ENCODE peak calls at places on chromosomes 11 and 22, in nine cellular contexts. One of them, this sample, is unnamed.

GRCh38 chr22:23365961-23366360 is 185.7 kb downstream of the BCR start:
- DNase-seq in substantia nigra: no peak
- DNase-seq in HEK293T: no peak
- DNase-seq in stimulated activated CD4-positive, alpha-beta T cell treated with anti-CD3 and anti-CD28 coated beads, Interleukin-4, amount 100 ng/mL, for 48 hours: no peak
- DNase-seq in HFFc6: no peak
- DNase-seq in cardiac muscle cell: no peak
- DNase-seq in non-pigmented ciliary epithelial cell: no peak
- DNase-seq in fibroblast of gingiva: no peak
- DNase-seq in body of pancreas: no peak
- DNase-seq in this sample: no peak

GRCh38 chr11:133713406-133713805 is 131.9 kb downstream of the SPATA19 start:
- DNase-seq in substantia nigra: no peak
- DNase-seq in HEK293T: no peak
- DNase-seq in stimulated activated CD4-positive, alpha-beta T cell treated with anti-CD3 and anti-CD28 coated beads, Interleukin-4, amount 100 ng/mL, for 48 hours: no peak
- DNase-seq in HFFc6: no peak
- DNase-seq in cardiac muscle cell: no peak
- DNase-seq in non-pigmented ciliary epithelial cell: no peak
- DNase-seq in fibroblast of gingiva: no peak
- DNase-seq in body of pancreas: no peak
- DNase-seq in this sample: no peak

GRCh38 chr11:45451766-45452440 is 165.8 kb upstream of the SYT13 start:
- DNase-seq in substantia nigra: no peak
- DNase-seq in HEK293T: no peak
- DNase-seq in stimulated activated CD4-positive, alpha-beta T cell treated with anti-CD3 and anti-CD28 coated beads, Interleukin-4, amount 100 ng/mL, for 48 hours: no peak
- DNase-seq in HFFc6: no peak
- DNase-seq in cardiac muscle cell: no peak
- DNase-seq in non-pigmented ciliary epithelial cell: no peak
- DNase-seq in fibroblast of gingiva: no peak
- DNase-seq in body of pancreas: no peak
- DNase-seq in this sample: no peak

GRCh38 chr11:69450064-69450856 is 31.2 kb upstream of the LINC01488 start:
- DNase-seq in substantia nigra: no peak
- DNase-seq in HEK293T: no peak
- DNase-seq in stimulated activated CD4-positive, alpha-beta T cell treated with anti-CD3 and anti-CD28 coated beads, Interleukin-4, amount 100 ng/mL, for 48 hours: no peak
- DNase-seq in HFFc6: no peak
- DNase-seq in cardiac muscle cell: no peak
- DNase-seq in non-pigmented ciliary epithelial cell: no peak
- DNase-seq in fibroblast of gingiva: no peak
- DNase-seq in body of pancreas: no peak
- DNase-seq in this sample: no peak

GRCh38 chr22:22749167-22749758 is 104.8 kb downstream of the GGTLC2 start:
- DNase-seq in substantia nigra: no peak
- DNase-seq in HEK293T: no peak
- DNase-seq in stimulated activated CD4-positive, alpha-beta T cell treated with anti-CD3 and anti-CD28 coated beads, Interleukin-4, amount 100 ng/mL, for 48 hours: no peak
- DNase-seq in HFFc6: no peak
- DNase-seq in cardiac muscle cell: no peak
- DNase-seq in non-pigmented ciliary epithelial cell: no peak
- DNase-seq in fibroblast of gingiva: no peak
- DNase-seq in body of pancreas: no peak
- DNase-seq in this sample: no peak

GRCh38 chr22:38957046-38957770 is at the start of gene APOBEC3A:
- DNase-seq in substantia nigra: no peak
- DNase-seq in HEK293T: no peak
- DNase-seq in stimulated activated CD4-positive, alpha-beta T cell treated with anti-CD3 and anti-CD28 coated beads, Interleukin-4, amount 100 ng/mL, for 48 hours: no peak
- DNase-seq in HFFc6: no peak
- DNase-seq in cardiac muscle cell: no peak
- DNase-seq in non-pigmented ciliary epithelial cell: no peak
- DNase-seq in fibroblast of gingiva: peak; percentile 0
- DNase-seq in body of pancreas: no peak
- DNase-seq in this sample: no peak

GRCh38 chr11:26974068-26974790 is 19.7 kb upstream of the FIBIN start:
- DNase-seq in substantia nigra: no peak
- DNase-seq in HEK293T: no peak
- DNase-seq in stimulated activated CD4-positive, alpha-beta T cell treated with anti-CD3 and anti-CD28 coated beads, Interleukin-4, amount 100 ng/mL, for 48 hours: no peak
- DNase-seq in HFFc6: peak; percentile 73
- DNase-seq in cardiac muscle cell: no peak
- DNase-seq in non-pigmented ciliary epithelial cell: no peak
- DNase-seq in fibroblast of gingiva: no peak
- DNase-seq in body of pancreas: no peak
- DNase-seq in this sample: no peak

GRCh38 chr11:108551653-108552462 is 41.7 kb downstream of the EXPH5 start:
- DNase-seq in substantia nigra: no peak
- DNase-seq in HEK293T: peak; percentile 32
- DNase-seq in stimulated activated CD4-positive, alpha-beta T cell treated with anti-CD3 and anti-CD28 coated beads, Interleukin-4, amount 100 ng/mL, for 48 hours: no peak
- DNase-seq in HFFc6: no peak
- DNase-seq in cardiac muscle cell: peak; percentile 35
- DNase-seq in non-pigmented ciliary epithelial cell: no peak
- DNase-seq in fibroblast of gingiva: peak; percentile 34
- DNase-seq in body of pancreas: no peak
- DNase-seq in this sample: no peak

GRCh38 chr11:13869404-13869886 is 93.1 kb upstream of the SPON1 start:
- DNase-seq in substantia nigra: no peak
- DNase-seq in HEK293T: no peak
- DNase-seq in stimulated activated CD4-positive, alpha-beta T cell treated with anti-CD3 and anti-CD28 coated beads, Interleukin-4, amount 100 ng/mL, for 48 hours: no peak
- DNase-seq in HFFc6: no peak
- DNase-seq in cardiac muscle cell: no peak
- DNase-seq in non-pigmented ciliary epithelial cell: no peak
- DNase-seq in fibroblast of gingiva: no peak
- DNase-seq in body of pancreas: no peak
- DNase-seq in this sample: no peak

GRCh38 chr11:119615003-119615878 is 113.8 kb downstream of the NECTIN1 start:
- DNase-seq in substantia nigra: peak; percentile 78
- DNase-seq in HEK293T: no peak
- DNase-seq in stimulated activated CD4-positive, alpha-beta T cell treated with anti-CD3 and anti-CD28 coated beads, Interleukin-4, amount 100 ng/mL, for 48 hours: no peak
- DNase-seq in HFFc6: peak; percentile 64
- DNase-seq in cardiac muscle cell: no peak
- DNase-seq in non-pigmented ciliary epithelial cell: peak; percentile 56
- DNase-seq in fibroblast of gingiva: peak; percentile 21
- DNase-seq in body of pancreas: peak; percentile 41
- DNase-seq in this sample: no peak

GRCh38 chr11:79201637-79202347 is 239.0 kb downstream of the TENM4 start:
- DNase-seq in substantia nigra: no peak
- DNase-seq in HEK293T: no peak
- DNase-seq in stimulated activated CD4-positive, alpha-beta T cell treated with anti-CD3 and anti-CD28 coated beads, Interleukin-4, amount 100 ng/mL, for 48 hours: no peak
- DNase-seq in HFFc6: no peak
- DNase-seq in cardiac muscle cell: no peak
- DNase-seq in non-pigmented ciliary epithelial cell: no peak
- DNase-seq in fibroblast of gingiva: no peak
- DNase-seq in body of pancreas: no peak
- DNase-seq in this sample: no peak

GRCh38 chr11:3674189-3674588 is 3.0 kb upstream of the CHRNA10 start:
- DNase-seq in substantia nigra: no peak
- DNase-seq in HEK293T: no peak
- DNase-seq in stimulated activated CD4-positive, alpha-beta T cell treated with anti-CD3 and anti-CD28 coated beads, Interleukin-4, amount 100 ng/mL, for 48 hours: no peak
- DNase-seq in HFFc6: peak; percentile 55
- DNase-seq in cardiac muscle cell: no peak
- DNase-seq in non-pigmented ciliary epithelial cell: peak; percentile 75
- DNase-seq in fibroblast of gingiva: no peak
- DNase-seq in body of pancreas: no peak
- DNase-seq in this sample: no peak

This sample was measured in NCI-H2171.